ENCODE peak calls at places on chromosome 20, in five cellular contexts. One of them, this sample, is unnamed.

GRCh38 chr20:17972121-17972520 is 3.3 kb downstream of the MGME1 start:
- DNase-seq in CD4-positive, CD25-positive, alpha-beta regulatory T cell: no peak
- DNase-seq in CD8-positive, alpha-beta T cell: no peak
- DNase-seq in spleen: no peak
- DNase-seq in CD8-positive, alpha-beta memory T cell: no peak
- DNase-seq in this sample: no peak

GRCh38 chr20:19947611-19948264 is 69.4 kb upstream of the NAA20 start:
- DNase-seq in CD4-positive, CD25-positive, alpha-beta regulatory T cell: no peak
- DNase-seq in CD8-positive, alpha-beta T cell: no peak
- DNase-seq in spleen: no peak
- DNase-seq in CD8-positive, alpha-beta memory T cell: no peak
- DNase-seq in this sample: no peak

GRCh38 chr20:47392015-47392720 is 35.7 kb upstream of the ZMYND8 start:
- DNase-seq in CD4-positive, CD25-positive, alpha-beta regulatory T cell: no peak
- DNase-seq in CD8-positive, alpha-beta T cell: no peak
- DNase-seq in spleen: no peak
- DNase-seq in CD8-positive, alpha-beta memory T cell: no peak
- DNase-seq in this sample: no peak

GRCh38 chr20:53032021-53033001 is 60.2 kb downstream of the TSHZ2 start:
- DNase-seq in CD4-positive, CD25-positive, alpha-beta regulatory T cell: no peak
- DNase-seq in CD8-positive, alpha-beta T cell: no peak
- DNase-seq in spleen: no peak
- DNase-seq in CD8-positive, alpha-beta memory T cell: no peak
- DNase-seq in this sample: no peak

GRCh38 chr20:20076297-20077065 is 24.1 kb downstream of the CFAP61 start:
- DNase-seq in CD4-positive, CD25-positive, alpha-beta regulatory T cell: no peak
- DNase-seq in CD8-positive, alpha-beta T cell: no peak
- DNase-seq in spleen: no peak
- DNase-seq in CD8-positive, alpha-beta memory T cell: no peak
- DNase-seq in this sample: no peak

GRCh38 chr20:37898301-37899104 is 4.4 kb upstream of the VSTM2L start:
- DNase-seq in CD4-positive, CD25-positive, alpha-beta regulatory T cell: no peak
- DNase-seq in CD8-positive, alpha-beta T cell: no peak
- DNase-seq in spleen: no peak
- DNase-seq in CD8-positive, alpha-beta memory T cell: no peak
- DNase-seq in this sample: no peak

GRCh38 chr20:54323227-54323734 is 115.4 kb downstream of the PFDN4 start:
- DNase-seq in CD4-positive, CD25-positive, alpha-beta regulatory T cell: no peak
- DNase-seq in CD8-positive, alpha-beta T cell: no peak
- DNase-seq in spleen: no peak
- DNase-seq in CD8-positive, alpha-beta memory T cell: no peak
- DNase-seq in this sample: no peak

GRCh38 chr20:62193079-62194025 is 10.5 kb downstream of the MTG2 start:
- DNase-seq in CD4-positive, CD25-positive, alpha-beta regulatory T cell: no peak
- DNase-seq in CD8-positive, alpha-beta T cell: no peak
- DNase-seq in spleen: peak; percentile 49
- DNase-seq in CD8-positive, alpha-beta memory T cell: no peak
- DNase-seq in this sample: no peak

GRCh38 chr20:50278377-50278683 is 87.7 kb downstream of the CEBPB start:
- DNase-seq in CD4-positive, CD25-positive, alpha-beta regulatory T cell: no peak
- DNase-seq in CD8-positive, alpha-beta T cell: no peak
- DNase-seq in spleen: peak; percentile 74
- DNase-seq in CD8-positive, alpha-beta memory T cell: no peak
- DNase-seq in this sample: no peak

GRCh38 chr20:53136473-53136872 is 164.3 kb downstream of the TSHZ2 start:
- DNase-seq in CD4-positive, CD25-positive, alpha-beta regulatory T cell: no peak
- DNase-seq in CD8-positive, alpha-beta T cell: no peak
- DNase-seq in spleen: no peak
- DNase-seq in CD8-positive, alpha-beta memory T cell: no peak
- DNase-seq in this sample: no peak

GRCh38 chr20:49483706-49484101 is 1.2 kb upstream of the KCNB1 start:
- DNase-seq in CD4-positive, CD25-positive, alpha-beta regulatory T cell: no peak
- DNase-seq in CD8-positive, alpha-beta T cell: no peak
- DNase-seq in spleen: no peak
- DNase-seq in CD8-positive, alpha-beta memory T cell: no peak
- DNase-seq in this sample: no peak

GRCh38 chr20:62197321-62197720 is 14.5 kb downstream of the MTG2 start:
- DNase-seq in CD4-positive, CD25-positive, alpha-beta regulatory T cell: no peak
- DNase-seq in CD8-positive, alpha-beta T cell: no peak
- DNase-seq in spleen: peak; percentile 9
- DNase-seq in CD8-positive, alpha-beta memory T cell: no peak
- DNase-seq in this sample: no peak

GRCh38 chr20:15163632-15164031 is 826.2 kb upstream of the FLRT3 start:
- DNase-seq in CD4-positive, CD25-positive, alpha-beta regulatory T cell: no peak
- DNase-seq in CD8-positive, alpha-beta T cell: no peak
- DNase-seq in spleen: no peak
- DNase-seq in CD8-positive, alpha-beta memory T cell: no peak
- DNase-seq in this sample: no peak

GRCh38 chr20:51447097-51447764 is 95.3 kb downstream of the NFATC2 start:
- DNase-seq in CD4-positive, CD25-positive, alpha-beta regulatory T cell: no peak
- DNase-seq in CD8-positive, alpha-beta T cell: no peak
- DNase-seq in spleen: peak; percentile 40
- DNase-seq in CD8-positive, alpha-beta memory T cell: no peak
- DNase-seq in this sample: no peak

GRCh38 chr20:15919118-15919517 is 654.1 kb downstream of the KIF16B start:
- DNase-seq in CD4-positive, CD25-positive, alpha-beta regulatory T cell: no peak
- DNase-seq in CD8-positive, alpha-beta T cell: no peak
- DNase-seq in spleen: no peak
- DNase-seq in CD8-positive, alpha-beta memory T cell: no peak
- DNase-seq in this sample: no peak

GRCh38 chr20:53929399-53929798 is 141.0 kb downstream of the BCAS1 start:
- DNase-seq in CD4-positive, CD25-positive, alpha-beta regulatory T cell: no peak
- DNase-seq in CD8-positive, alpha-beta T cell: no peak
- DNase-seq in spleen: no peak
- DNase-seq in CD8-positive, alpha-beta memory T cell: no peak
- DNase-seq in this sample: no peak

GRCh38 chr20:16694176-16694575 is 35.6 kb upstream of the SNRPB2 start:
- DNase-seq in CD4-positive, CD25-positive, alpha-beta regulatory T cell: no peak
- DNase-seq in CD8-positive, alpha-beta T cell: no peak
- DNase-seq in spleen: no peak
- DNase-seq in CD8-positive, alpha-beta memory T cell: no peak
- DNase-seq in this sample: no peak

GRCh38 chr20:37442547-37442946 is 78.5 kb upstream of the NNAT start:
- DNase-seq in CD4-positive, CD25-positive, alpha-beta regulatory T cell: no peak
- DNase-seq in CD8-positive, alpha-beta T cell: no peak
- DNase-seq in spleen: no peak
- DNase-seq in CD8-positive, alpha-beta memory T cell: no peak
- DNase-seq in this sample: no peak

GRCh38 chr20:52251137-52251700 is 59.6 kb upstream of the ZFP64 start:
- DNase-seq in CD4-positive, CD25-positive, alpha-beta regulatory T cell: no peak
- DNase-seq in CD8-positive, alpha-beta T cell: no peak
- DNase-seq in spleen: no peak
- DNase-seq in CD8-positive, alpha-beta memory T cell: no peak
- DNase-seq in this sample: no peak

GRCh38 chr20:21251278-21251677 is 51.9 kb upstream of the XRN2 start:
- DNase-seq in CD4-positive, CD25-positive, alpha-beta regulatory T cell: no peak
- DNase-seq in CD8-positive, alpha-beta T cell: no peak
- DNase-seq in spleen: no peak
- DNase-seq in CD8-positive, alpha-beta memory T cell: no peak
- DNase-seq in this sample: no peak

GRCh38 chr20:4774209-4774608 is 52.5 kb downstream of the PRND start:
- DNase-seq in CD4-positive, CD25-positive, alpha-beta regulatory T cell: no peak
- DNase-seq in CD8-positive, alpha-beta T cell: no peak
- DNase-seq in spleen: no peak
- DNase-seq in CD8-positive, alpha-beta memory T cell: no peak
- DNase-seq in this sample: no peak

GRCh38 chr20:3935956-3936340 is 46.8 kb downstream of the PANK2 start:
- DNase-seq in CD4-positive, CD25-positive, alpha-beta regulatory T cell: no peak
- DNase-seq in CD8-positive, alpha-beta T cell: no peak
- DNase-seq in spleen: no peak
- DNase-seq in CD8-positive, alpha-beta memory T cell: no peak
- DNase-seq in this sample: no peak

GRCh38 chr20:7025635-7026034 is 258.1 kb downstream of the BMP2 start:
- DNase-seq in CD4-positive, CD25-positive, alpha-beta regulatory T cell: no peak
- DNase-seq in CD8-positive, alpha-beta T cell: no peak
- DNase-seq in spleen: no peak
- DNase-seq in CD8-positive, alpha-beta memory T cell: no peak
- DNase-seq in this sample: no peak

GRCh38 chr20:61330441-61330840 is 78.4 kb downstream of the CDH4 start:
- DNase-seq in CD4-positive, CD25-positive, alpha-beta regulatory T cell: no peak
- DNase-seq in CD8-positive, alpha-beta T cell: no peak
- DNase-seq in spleen: peak; percentile 65
- DNase-seq in CD8-positive, alpha-beta memory T cell: no peak
- DNase-seq in this sample: no peak

GRCh38 chr20:13008761-13009681 is at the start of gene SPTLC3:
- DNase-seq in CD4-positive, CD25-positive, alpha-beta regulatory T cell: no peak
- DNase-seq in CD8-positive, alpha-beta T cell: no peak
- DNase-seq in spleen: no peak
- DNase-seq in CD8-positive, alpha-beta memory T cell: no peak
- DNase-seq in this sample: no peak

GRCh38 chr20:22576273-22576672 is 8.1 kb downstream of the FOXA2 start:
- DNase-seq in CD4-positive, CD25-positive, alpha-beta regulatory T cell: no peak
- DNase-seq in CD8-positive, alpha-beta T cell: no peak
- DNase-seq in spleen: no peak
- DNase-seq in CD8-positive, alpha-beta memory T cell: no peak
- DNase-seq in this sample: no peak

GRCh38 chr20:62150236-62150575 is 6.6 kb downstream of the SS18L1 start:
- DNase-seq in CD4-positive, CD25-positive, alpha-beta regulatory T cell: no peak
- DNase-seq in CD8-positive, alpha-beta T cell: no peak
- DNase-seq in spleen: no peak
- DNase-seq in CD8-positive, alpha-beta memory T cell: no peak
- DNase-seq in this sample: no peak

GRCh38 chr20:38073307-38074010 is 39.9 kb downstream of the RPRD1B start:
- DNase-seq in CD4-positive, CD25-positive, alpha-beta regulatory T cell: peak; percentile 29
- DNase-seq in CD8-positive, alpha-beta T cell: no peak
- DNase-seq in spleen: no peak
- DNase-seq in CD8-positive, alpha-beta memory T cell: no peak
- DNase-seq in this sample: no peak

GRCh38 chr20:20450461-20451027 is 82.6 kb downstream of the INSM1 start:
- DNase-seq in CD4-positive, CD25-positive, alpha-beta regulatory T cell: no peak
- DNase-seq in CD8-positive, alpha-beta T cell: no peak
- DNase-seq in spleen: no peak
- DNase-seq in CD8-positive, alpha-beta memory T cell: no peak
- DNase-seq in this sample: no peak

GRCh38 chr20:14282140-14282539 is 55.3 kb downstream of the FLRT3 start:
- DNase-seq in CD4-positive, CD25-positive, alpha-beta regulatory T cell: no peak
- DNase-seq in CD8-positive, alpha-beta T cell: no peak
- DNase-seq in spleen: no peak
- DNase-seq in CD8-positive, alpha-beta memory T cell: no peak
- DNase-seq in this sample: no peak

DNA sequence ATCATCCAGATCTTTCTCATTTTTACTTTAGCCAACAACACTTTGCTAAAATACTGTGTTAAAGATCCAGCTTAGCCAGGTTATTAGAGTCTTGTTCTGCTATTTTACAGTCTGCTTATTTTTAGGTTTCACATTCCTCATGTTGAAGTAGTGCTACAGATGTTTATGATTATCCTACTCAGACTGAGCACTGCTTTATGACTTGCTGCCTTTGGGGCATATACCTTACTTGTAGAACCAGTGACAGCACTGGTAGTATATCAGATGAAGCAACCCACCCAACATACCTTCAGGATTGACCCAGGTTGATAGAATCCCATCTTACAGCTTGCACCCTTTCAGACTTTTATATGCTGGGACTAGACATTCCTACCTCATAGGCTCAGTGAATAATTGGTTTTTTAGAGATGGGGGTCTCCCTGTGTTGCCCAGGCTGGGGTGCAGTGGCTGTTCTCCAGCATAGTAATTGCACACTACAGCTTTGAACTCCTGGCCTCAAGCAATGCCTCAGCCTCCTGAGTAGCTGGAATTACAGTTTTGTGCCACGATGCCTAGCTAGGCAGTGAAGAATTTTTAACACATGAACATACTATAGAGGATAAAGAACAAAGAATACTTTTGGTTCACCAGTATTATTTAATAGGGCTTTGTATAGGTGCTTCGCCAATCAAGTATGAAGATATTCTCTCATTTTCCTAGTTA is 63.8 kb upstream of the DYNLRB1 start:
- DNase-seq in CD4-positive, CD25-positive, alpha-beta regulatory T cell: no peak
- DNase-seq in CD8-positive, alpha-beta T cell: no peak
- DNase-seq in spleen: no peak
- DNase-seq in CD8-positive, alpha-beta memory T cell: no peak
- DNase-seq in this sample: no peak
- H3K27ac ChIP-seq in CD4-positive, CD25-positive, alpha-beta regulatory T cell: no peak overlapping the region
- H3K27ac ChIP-seq in CD8-positive, alpha-beta T cell: no peak overlapping the region
- H3K27ac ChIP-seq in spleen: peak overlapping the region; percentile 31
- H3K27ac ChIP-seq in CD8-positive, alpha-beta memory T cell: no peak overlapping the region
- H3K27ac ChIP-seq in this sample: no peak overlapping the region

DNA sequence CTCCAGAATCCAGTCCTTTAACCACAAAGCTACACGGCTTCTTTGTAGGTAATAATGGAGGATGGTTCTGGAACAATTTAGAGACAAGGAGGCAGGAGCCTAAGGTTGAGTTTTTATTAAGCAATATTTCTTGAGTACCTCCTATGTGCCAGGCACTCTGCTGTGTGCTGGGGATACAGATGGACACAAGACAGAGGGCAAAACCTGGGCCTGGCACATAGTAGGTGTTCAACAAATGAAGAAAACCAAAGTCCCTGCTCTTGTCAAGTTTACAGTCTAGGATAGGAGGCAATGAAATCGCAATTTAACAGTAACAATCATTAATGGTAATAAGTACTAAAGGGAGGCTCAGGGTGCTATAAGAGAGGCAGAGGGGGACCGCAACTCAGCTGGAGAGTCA is 17.4 kb downstream of the CCM2L start:
- DNase-seq in CD4-positive, CD25-positive, alpha-beta regulatory T cell: no peak
- DNase-seq in CD8-positive, alpha-beta T cell: no peak
- DNase-seq in spleen: no peak
- DNase-seq in CD8-positive, alpha-beta memory T cell: no peak
- DNase-seq in this sample: no peak
- H3K27me3 ChIP-seq in CD4-positive, CD25-positive, alpha-beta regulatory T cell: peaks cover 6% of the 10 kb centered on the region
- H3K27me3 ChIP-seq in CD8-positive, alpha-beta T cell: no peaks in the 10 kb centered on the region
- H3K27me3 ChIP-seq in spleen: peaks cover 12% of the 10 kb centered on the region
- H3K27me3 ChIP-seq in CD8-positive, alpha-beta memory T cell: no peaks in the 10 kb centered on the region
- H3K27me3 ChIP-seq in this sample: no peaks in the 10 kb centered on the region

DNA sequence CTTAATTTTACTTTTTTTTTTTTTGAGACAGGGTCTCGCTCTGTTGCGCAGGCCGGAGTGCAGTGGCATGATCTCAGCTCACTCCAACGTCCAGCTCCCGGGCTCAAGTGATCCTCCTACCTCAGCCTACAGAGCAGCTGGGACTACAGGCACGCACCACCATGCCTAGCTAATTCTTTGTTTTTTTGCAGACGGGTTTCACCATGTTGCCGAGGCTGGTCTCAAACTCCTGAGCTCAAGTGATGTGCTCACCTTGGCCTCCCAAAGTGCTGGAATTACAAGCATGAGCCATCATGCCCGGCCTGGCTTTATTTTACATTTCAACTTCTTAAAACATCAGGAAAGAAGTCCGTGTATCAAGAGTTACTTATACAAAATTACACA is 5.7 kb downstream of the OSER1 start:
- DNase-seq in CD4-positive, CD25-positive, alpha-beta regulatory T cell: no peak
- DNase-seq in CD8-positive, alpha-beta T cell: no peak
- DNase-seq in spleen: no peak
- DNase-seq in CD8-positive, alpha-beta memory T cell: no peak
- DNase-seq in this sample: no peak
- H3K27ac ChIP-seq in CD4-positive, CD25-positive, alpha-beta regulatory T cell: no peak overlapping the region
- H3K27ac ChIP-seq in CD8-positive, alpha-beta T cell: no peak overlapping the region
- H3K27ac ChIP-seq in spleen: no peak overlapping the region
- H3K27ac ChIP-seq in CD8-positive, alpha-beta memory T cell: no peak overlapping the region
- H3K27ac ChIP-seq in this sample: no peak overlapping the region

DNA sequence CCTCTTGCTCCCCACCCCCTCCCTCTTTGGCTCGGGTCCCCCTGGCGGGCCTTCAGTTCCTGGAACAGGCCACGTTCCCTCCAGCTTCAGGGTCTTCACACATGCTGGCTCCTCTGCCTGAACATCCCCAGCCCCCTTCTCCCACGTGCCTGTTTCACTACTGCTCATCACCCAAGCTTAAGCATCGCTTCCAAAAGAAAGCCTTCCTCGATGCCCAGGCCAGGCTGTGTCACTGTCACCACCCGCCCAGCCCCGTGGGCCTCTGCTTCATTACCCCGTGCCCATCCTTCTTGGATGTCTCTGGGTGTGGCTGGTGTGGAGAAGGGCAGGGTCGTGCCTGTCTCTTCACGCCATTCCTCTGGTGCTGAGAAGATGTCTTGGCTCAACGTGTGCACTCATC is 2.8 kb downstream of the DLGAP4 start:
- DNase-seq in CD4-positive, CD25-positive, alpha-beta regulatory T cell: no peak
- DNase-seq in CD8-positive, alpha-beta T cell: no peak
- DNase-seq in spleen: no peak
- DNase-seq in CD8-positive, alpha-beta memory T cell: no peak
- DNase-seq in this sample: peak; percentile 17
- H3K27me3 ChIP-seq in CD4-positive, CD25-positive, alpha-beta regulatory T cell: peaks cover 20% of the 10 kb centered on the region
- H3K27me3 ChIP-seq in CD8-positive, alpha-beta T cell: peaks cover 30% of the 10 kb centered on the region
- H3K27me3 ChIP-seq in spleen: peaks cover 91% of the 10 kb centered on the region
- H3K27me3 ChIP-seq in CD8-positive, alpha-beta memory T cell: peaks cover 32% of the 10 kb centered on the region
- H3K27me3 ChIP-seq in this sample: peaks cover 90% of the 10 kb centered on the region

This sample was measured in upper lobe of right lung.